ENCODE peak calls at places on chromosomes 4 and X, in five cellular contexts. L is A673; C is ureter; J is CD4-positive, alpha-beta T cell; F is type B pancreatic cell. P is an unnamed sample.

GRCh38 chr4:16790508-16790907 is 107.9 kb downstream of the LDB2 start:
- DNase-seq in L (no peak), C (no peak), J (no peak), F (no peak), P (no peak)

GRCh38 chrX:48540015-48540350 is 469 bp downstream of the TBC1D25 start:
- DNase-seq in L (peak; percentile 57), C (no peak), J (peak; percentile 38), F (no peak), P (no peak)

GRCh38 chr4:108830509-108831244 is 67.8 kb upstream of the ETNPPL start:
- DNase-seq in L (peak; percentile 89), C (no peak), J (no peak), F (no peak), P (peak; percentile 49)

GRCh38 chr4:37450309-37450708 is 205.8 kb downstream of the NWD2 start:
- DNase-seq in L (no peak), C (no peak), J (no peak), F (no peak), P (no peak)

GRCh38 chr4:8306511-8307021 is 37.0 kb downstream of the HTRA3 start:
- DNase-seq in L (no peak), C (no peak), J (no peak), F (no peak), P (no peak)

GRCh38 chrX:7254144-7254543 is 106.2 kb upstream of the PUDP start:
- DNase-seq in L (no peak), C (no peak), J (no peak), F (no peak), P (no peak)

GRCh38 chrX:74293343-74293946 is 10.5 kb upstream of the ZCCHC13 start:
- DNase-seq in L (peak; percentile 75), C (peak; percentile 80), J (peak; percentile 59), F (peak; percentile 78), P (peak; percentile 83)

GRCh38 chr4:45992728-45993127 is 131.1 kb downstream of the GABRG1 start:
- DNase-seq in L (no peak), C (no peak), J (no peak), F (no peak), P (no peak)

GRCh38 chr4:124931050-124931449 is 218.5 kb upstream of the ANKRD50 start:
- DNase-seq in L (no peak), C (no peak), J (no peak), F (no peak), P (no peak)

GRCh38 chr4:186805020-186805820 is 81.6 kb upstream of the FAT1 start:
- DNase-seq in L (no peak), C (no peak), J (no peak), F (no peak), P (no peak)

GRCh38 chrX:154097597-154098541 is at the start of gene MECP2:
- DNase-seq in L (peak; percentile 94), C (peak; percentile 93), J (peak; percentile 84), F (peak; percentile 91), P (peak; percentile 96)

GRCh38 chrX:22950278-22951266 is 49.2 kb upstream of the DDX53 start:
- DNase-seq in L (peak; percentile 89), C (peak; percentile 43), J (no peak), F (no peak), P (no peak)

GRCh38 chr4:147309434-147309833 is 171.5 kb upstream of the EDNRA start:
- DNase-seq in L (no peak), C (no peak), J (no peak), F (no peak), P (no peak)

GRCh38 chrX:1390621-1391369 is 1.1 kb downstream of the SLC25A6 start:
- DNase-seq in L (no peak), C (peak; percentile 43), J (no peak), F (no peak), P (no peak)